ENCODE peak calls at places on chromosomes 16 and 17, in five cellular contexts. One of them, this sample, is unnamed.

GRCh38 chr16:2464333-2464732 is 4.4 kb downstream of the TEDC2 start:
- DNase-seq in breast epithelium: no peak
- DNase-seq in CD8-positive, alpha-beta T cell: no peak
- DNase-seq in HL-60: no peak
- DNase-seq in prostate gland: no peak
- DNase-seq in this sample: no peak

GRCh38 chr17:83155128-83156081 is 76.0 kb downstream of the METRNL start:
- DNase-seq in breast epithelium: peak
- DNase-seq in CD8-positive, alpha-beta T cell: peak
- DNase-seq in HL-60: no peak
- DNase-seq in prostate gland: no peak
- DNase-seq in this sample: no peak

GRCh38 chr16:4958510-4959111 is 481 bp downstream of the SEC14L5 start:
- DNase-seq in breast epithelium: no peak
- DNase-seq in CD8-positive, alpha-beta T cell: no peak
- DNase-seq in HL-60: no peak
- DNase-seq in prostate gland: no peak
- DNase-seq in this sample: no peak

GRCh38 chr16:23359092-23359760 is 57.1 kb downstream of the SCNN1B start:
- DNase-seq in breast epithelium: no peak
- DNase-seq in CD8-positive, alpha-beta T cell: no peak
- DNase-seq in HL-60: no peak
- DNase-seq in prostate gland: no peak
- DNase-seq in this sample: no peak

GRCh38 chr17:67488161-67488560 is 111.1 kb downstream of the PITPNC1 start:
- DNase-seq in breast epithelium: no peak
- DNase-seq in CD8-positive, alpha-beta T cell: no peak
- DNase-seq in HL-60: no peak
- DNase-seq in prostate gland: no peak
- DNase-seq in this sample: peak

GRCh38 chr17:72952641-72953313 is 139.7 kb downstream of the SLC39A11 start:
- DNase-seq in breast epithelium: no peak
- DNase-seq in CD8-positive, alpha-beta T cell: no peak
- DNase-seq in HL-60: no peak
- DNase-seq in prostate gland: no peak
- DNase-seq in this sample: no peak

GRCh38 chr17:19371259-19372003 is 6.9 kb upstream of the MAPK7 start:
- DNase-seq in breast epithelium: no peak
- DNase-seq in CD8-positive, alpha-beta T cell: no peak
- DNase-seq in HL-60: no peak
- DNase-seq in prostate gland: no peak
- DNase-seq in this sample: no peak

GRCh38 chr17:34369196-34369500 is 6.1 kb upstream of the CCL1 start:
- DNase-seq in breast epithelium: no peak
- DNase-seq in CD8-positive, alpha-beta T cell: no peak
- DNase-seq in HL-60: no peak
- DNase-seq in prostate gland: no peak
- DNase-seq in this sample: no peak

GRCh38 chr16:31429314-31429713 is 1.2 kb upstream of the COX6A2 start:
- DNase-seq in breast epithelium: no peak
- DNase-seq in CD8-positive, alpha-beta T cell: no peak
- DNase-seq in HL-60: no peak
- DNase-seq in prostate gland: no peak
- DNase-seq in this sample: no peak

GRCh38 chr17:59462385-59462784 is 103.0 kb upstream of the DHX40 start:
- DNase-seq in breast epithelium: no peak
- DNase-seq in CD8-positive, alpha-beta T cell: no peak
- DNase-seq in HL-60: no peak
- DNase-seq in prostate gland: no peak
- DNase-seq in this sample: no peak

GRCh38 chr16:58062821-58063220 is 37.3 kb downstream of the MMP15 start:
- DNase-seq in breast epithelium: no peak
- DNase-seq in CD8-positive, alpha-beta T cell: no peak
- DNase-seq in HL-60: no peak
- DNase-seq in prostate gland: no peak
- DNase-seq in this sample: no peak

GRCh38 chr17:1961187-1961586 is 63.9 kb downstream of the RTN4RL1 start:
- DNase-seq in breast epithelium: no peak
- DNase-seq in CD8-positive, alpha-beta T cell: no peak
- DNase-seq in HL-60: no peak
- DNase-seq in prostate gland: no peak
- DNase-seq in this sample: no peak

GRCh38 chr17:82030470-82031302 is 792 bp upstream of the RAC3 start:
- DNase-seq in breast epithelium: peak
- DNase-seq in CD8-positive, alpha-beta T cell: peak
- DNase-seq in HL-60: peak
- DNase-seq in prostate gland: peak
- DNase-seq in this sample: peak

GRCh38 chr16:3283525-3284447 is 495 bp downstream of the ZNF263 start:
- DNase-seq in breast epithelium: no peak
- DNase-seq in CD8-positive, alpha-beta T cell: no peak
- DNase-seq in HL-60: peak
- DNase-seq in prostate gland: no peak
- DNase-seq in this sample: no peak

GRCh38 chr16:29848420-29849297 is 14.4 kb downstream of the CDIPT start:
- DNase-seq in breast epithelium: peak
- DNase-seq in CD8-positive, alpha-beta T cell: peak
- DNase-seq in HL-60: peak
- DNase-seq in prostate gland: peak
- DNase-seq in this sample: peak

GRCh38 chr16:79170565-79171242 is 429.8 kb downstream of the MAF start:
- DNase-seq in breast epithelium: no peak
- DNase-seq in CD8-positive, alpha-beta T cell: no peak
- DNase-seq in HL-60: peak
- DNase-seq in prostate gland: no peak
- DNase-seq in this sample: no peak

GRCh38 chr17:6135996-6136395 is 65.8 kb downstream of the WSCD1 start:
- DNase-seq in breast epithelium: no peak
- DNase-seq in CD8-positive, alpha-beta T cell: no peak
- DNase-seq in HL-60: no peak
- DNase-seq in prostate gland: no peak
- DNase-seq in this sample: no peak

DNA sequence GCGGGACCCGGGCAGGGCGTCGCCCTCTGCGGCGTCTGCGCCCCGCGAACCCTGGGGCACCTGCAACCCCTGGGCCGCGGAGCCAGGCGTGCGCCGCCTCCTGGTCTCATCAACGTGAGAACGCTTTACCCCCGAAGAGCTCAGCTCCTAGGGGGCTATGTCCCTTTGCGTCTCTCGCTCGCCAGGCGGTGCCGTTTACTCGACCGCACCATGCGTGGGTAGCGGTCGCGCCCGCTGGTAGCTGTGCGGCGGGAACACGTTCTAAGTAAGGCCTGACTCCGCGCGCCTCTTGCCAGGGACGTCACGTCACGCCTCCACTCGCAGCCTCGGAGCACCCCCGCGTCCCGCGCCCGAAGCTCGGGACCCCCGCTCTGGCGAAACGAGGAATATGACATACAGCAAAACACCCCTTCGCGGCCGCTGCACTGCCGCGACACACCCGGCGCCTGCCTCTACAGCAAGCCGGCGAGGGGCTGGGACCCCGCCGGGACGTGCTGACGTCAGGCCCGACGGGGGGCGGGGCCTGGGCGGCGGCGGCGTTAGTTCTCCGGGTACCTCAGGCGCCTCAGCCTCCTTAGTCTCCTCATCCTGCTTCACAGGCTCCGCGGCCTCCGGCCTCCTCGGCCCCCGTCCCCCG is at the start of gene RAB11FIP3:
- DNase-seq in breast epithelium: peak
- DNase-seq in CD8-positive, alpha-beta T cell: peak
- DNase-seq in HL-60: peak
- DNase-seq in prostate gland: peak
- DNase-seq in this sample: peak
- H3K27ac ChIP-seq in breast epithelium: peak
- H3K27ac ChIP-seq in CD8-positive, alpha-beta T cell: peak
- H3K27ac ChIP-seq in HL-60: no peak
- H3K27ac ChIP-seq in prostate gland: peak
- H3K27ac ChIP-seq in this sample: peak

GRCh38 chr17:50058296-50058945 is 2.5 kb downstream of the ITGA3 start:
- DNase-seq in breast epithelium: no peak
- DNase-seq in CD8-positive, alpha-beta T cell: no peak
- DNase-seq in HL-60: no peak
- DNase-seq in prostate gland: no peak
- DNase-seq in this sample: no peak
- H3K27ac ChIP-seq in breast epithelium: peak
- H3K27ac ChIP-seq in CD8-positive, alpha-beta T cell: no peak
- H3K27ac ChIP-seq in HL-60: no peak
- H3K27ac ChIP-seq in prostate gland: peak
- H3K27ac ChIP-seq in this sample: no peak

GRCh38 chr17:74520790-74521480 is 10.3 kb downstream of the CD300LB start:
- DNase-seq in breast epithelium: peak
- DNase-seq in CD8-positive, alpha-beta T cell: peak
- DNase-seq in HL-60: peak
- DNase-seq in prostate gland: no peak
- DNase-seq in this sample: no peak
- H3K27ac ChIP-seq in breast epithelium: no peak
- H3K27ac ChIP-seq in CD8-positive, alpha-beta T cell: no peak
- H3K27ac ChIP-seq in HL-60: peak
- H3K27ac ChIP-seq in prostate gland: no peak
- H3K27ac ChIP-seq in this sample: peak

DNA sequence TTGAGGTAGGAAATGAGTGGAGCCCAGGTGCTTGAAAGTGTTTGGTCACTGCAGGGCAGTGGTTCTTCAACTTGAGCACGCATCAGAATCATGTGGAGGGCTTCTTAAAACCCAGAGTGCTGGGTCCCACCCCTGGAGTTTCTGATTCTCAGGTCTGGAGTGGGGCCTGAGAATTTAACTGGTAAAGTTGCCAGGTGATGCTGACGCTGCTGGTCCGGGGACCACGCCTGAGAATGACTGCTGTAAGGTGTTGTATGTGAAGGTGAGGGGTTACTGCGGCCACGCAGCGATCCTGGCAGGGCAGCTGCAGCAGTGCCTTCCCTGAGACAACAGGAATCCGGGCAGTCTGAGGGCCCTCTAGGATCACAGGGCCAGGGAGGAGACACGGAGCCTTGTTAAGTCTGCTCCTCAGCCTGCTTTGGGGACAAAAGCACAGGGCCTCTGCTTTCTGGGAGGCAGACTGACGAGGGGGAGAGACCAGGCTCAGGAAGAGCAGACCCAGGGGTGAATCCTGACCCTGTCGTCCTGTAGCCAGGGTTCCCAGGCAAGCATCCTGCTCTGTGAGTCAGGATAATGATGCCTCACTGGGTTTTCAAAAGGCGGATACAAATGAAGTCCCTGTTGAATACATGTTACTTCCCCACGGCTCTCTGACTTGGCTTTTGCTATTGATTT is 16.2 kb downstream of the CCDC42 start:
- DNase-seq in breast epithelium: no peak
- DNase-seq in CD8-positive, alpha-beta T cell: no peak
- DNase-seq in HL-60: no peak
- DNase-seq in prostate gland: no peak
- DNase-seq in this sample: no peak
- H3K27ac ChIP-seq in breast epithelium: no peak
- H3K27ac ChIP-seq in CD8-positive, alpha-beta T cell: no peak
- H3K27ac ChIP-seq in HL-60: no peak
- H3K27ac ChIP-seq in prostate gland: no peak
- H3K27ac ChIP-seq in this sample: no peak

DNA sequence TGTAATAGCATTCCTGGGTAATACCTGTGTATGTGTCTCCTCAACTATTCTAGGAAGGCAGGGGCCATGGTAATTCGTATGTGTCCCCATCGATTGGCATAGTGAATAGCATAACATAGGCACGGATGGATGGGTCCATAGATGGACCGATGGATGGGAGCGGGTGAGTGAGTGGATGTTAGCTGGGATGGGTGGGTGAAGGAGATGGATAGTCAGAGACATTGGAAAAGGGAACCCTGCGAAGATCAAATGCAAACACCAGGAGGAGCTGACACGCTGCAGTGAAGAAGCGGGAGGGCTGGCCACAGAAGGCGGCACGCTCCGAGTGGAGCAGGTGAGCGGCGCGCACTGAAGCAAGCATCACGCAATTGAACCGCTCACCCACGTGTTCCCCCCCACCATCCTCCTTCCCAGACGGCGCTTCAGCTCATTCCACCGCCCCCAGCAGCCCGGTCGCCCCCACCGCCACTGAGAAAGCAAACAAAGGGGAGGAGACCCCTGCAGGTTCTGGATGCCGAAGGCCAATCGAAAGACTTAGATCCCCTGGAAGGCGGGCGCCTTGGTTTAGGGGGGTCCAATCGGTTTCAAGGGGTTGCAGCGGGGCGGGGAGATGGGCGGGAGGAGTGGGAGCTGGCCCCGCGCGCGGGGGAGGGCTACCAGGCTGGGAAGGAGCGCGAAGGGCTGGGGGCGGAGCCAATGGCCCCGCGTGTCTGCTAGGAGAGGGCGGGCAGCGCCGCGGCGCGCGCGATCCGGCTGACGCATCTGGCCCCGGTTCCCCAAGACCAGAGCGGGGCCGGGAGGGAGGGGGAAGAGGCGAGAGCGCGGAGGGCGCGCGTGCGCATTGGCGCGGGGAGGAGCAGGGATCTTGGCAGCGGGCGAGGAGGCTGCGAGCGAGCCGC is at the start of gene ARRB2:
- DNase-seq in breast epithelium: peak
- DNase-seq in CD8-positive, alpha-beta T cell: peak
- DNase-seq in HL-60: peak
- DNase-seq in prostate gland: peak
- DNase-seq in this sample: peak
- H3K27ac ChIP-seq in breast epithelium: peak
- H3K27ac ChIP-seq in CD8-positive, alpha-beta T cell: peak
- H3K27ac ChIP-seq in HL-60: peak
- H3K27ac ChIP-seq in prostate gland: peak
- H3K27ac ChIP-seq in this sample: peak

GRCh38 chr17:41812176-41813038 is at the start of gene FKBP10:
- DNase-seq in breast epithelium: peak
- DNase-seq in CD8-positive, alpha-beta T cell: peak
- DNase-seq in HL-60: no peak
- DNase-seq in prostate gland: peak
- DNase-seq in this sample: no peak
- H3K27ac ChIP-seq in breast epithelium: peak
- H3K27ac ChIP-seq in CD8-positive, alpha-beta T cell: no peak
- H3K27ac ChIP-seq in HL-60: no peak
- H3K27ac ChIP-seq in prostate gland: peak
- H3K27ac ChIP-seq in this sample: no peak